ENCODE peak calls at places on chromosomes 2 and 18, in five cellular contexts. U is DMS153; Y is kidney tubule cell; P is CD8-positive, alpha-beta T cell; X is NCI-H526. M is an unnamed sample.
A peak's percentile ranks its signal among the peaks of the same experiment; 100 is the strongest.

GRCh38 chr18:79928563-79928960 is 22.9 kb downstream of the SLC66A2 start:
- DNase-seq in U (no peak), Y (no peak), X (no peak), P (no peak), M (no peak)

GRCh38 chr2:233799087-233799665 is 21.0 kb downstream of the MROH2A start:
- DNase-seq in P (peak; percentile 32), Y (no peak), X (no peak), U (no peak), M (no peak)

GRCh38 chr2:215904101-215904500 is 109.2 kb downstream of the MREG start:
- DNase-seq in X (no peak), U (no peak), Y (peak; percentile 90), P (no peak), M (peak; percentile 81)

GRCh38 chr18:78860117-78860516 is 119.5 kb upstream of the SALL3 start:
- DNase-seq in U (no peak), X (no peak), Y (no peak), P (no peak), M (no peak)

GRCh38 chr2:190267302-190267701 is 52.3 kb downstream of the HIBCH start:
- DNase-seq in X (no peak), U (no peak), Y (peak; percentile 81), P (no peak), M (peak; percentile 79)

GRCh38 chr2:230669386-230669935 is 43.2 kb upstream of the CAB39 start:
- DNase-seq in U (no peak), P (no peak), Y (no peak), X (no peak), M (no peak)

GRCh38 chr2:109189751-109190150 is 60.7 kb downstream of the SH3RF3 start:
- DNase-seq in P (no peak), Y (no peak), U (no peak), X (no peak), M (peak; percentile 46)

GRCh38 chr2:177598321-177598922 is 205.8 kb downstream of the AGPS start:
- DNase-seq in X (no peak), U (no peak), Y (no peak), P (no peak), M (peak; percentile 89)

GRCh38 chr2:18149660-18150246 is 271.3 kb downstream of the KCNS3 start:
- DNase-seq in P (no peak), Y (peak; percentile 56), X (peak; percentile 66), U (no peak), M (peak; percentile 67)

GRCh38 chr2:239234151-239234825 is 166.5 kb downstream of the HDAC4 start:
- DNase-seq in Y (no peak), X (no peak), P (no peak), U (no peak), M (no peak)

GRCh38 chr18:37566479-37567060 is 972 bp upstream of the CELF4 start:
- DNase-seq in U (peak; percentile 61), P (no peak), Y (no peak), X (peak; percentile 63), M (no peak)

GRCh38 chr2:1055014-1055595 is 104.5 kb downstream of the SNTG2 start:
- DNase-seq in X (no peak), P (no peak), U (no peak), Y (peak; percentile 92), M (peak; percentile 53)

GRCh38 chr2:25215232-25215631 is 46.9 kb upstream of the POMC start:
- DNase-seq in Y (no peak), X (no peak), P (no peak), U (no peak), M (peak; percentile 4)

GRCh38 chr2:146986161-146986560 is 858.7 kb upstream of the ACVR2A start:
- DNase-seq in P (no peak), X (no peak), Y (peak; percentile 66), U (no peak), M (peak; percentile 38)

GRCh38 chr2:238848941-238849853 is 1.3 kb downstream of the TWIST2 start:
- DNase-seq in Y (no peak), X (no peak), U (no peak), P (no peak), M (peak; percentile 55)

GRCh38 chr18:68763082-68763481 is 34.8 kb upstream of the CCDC102B start:
- DNase-seq in Y (peak; percentile 7), P (no peak), U (no peak), X (no peak), M (no peak)

GRCh38 chr18:68667121-68667520 is 47.8 kb downstream of the TMX3 start:
- DNase-seq in U (no peak), X (no peak), Y (no peak), P (no peak), M (peak; percentile 63)

GRCh38 chr18:54958711-54959625 is at the start of gene CCDC68:
- DNase-seq in U (no peak), Y (peak; percentile 57), X (peak; percentile 64), P (no peak), M (peak; percentile 76)

GRCh38 chr2:85584354-85584856 is at the start of gene VAMP5:
- DNase-seq in U (no peak), P (peak; percentile 59), Y (no peak), X (no peak), M (peak; percentile 27)

GRCh38 chr18:43620936-43621335 is 343.6 kb upstream of the SYT4 start:
- DNase-seq in U (peak; percentile 29), Y (peak; percentile 48), P (no peak), X (peak; percentile 26), M (peak; percentile 19)

GRCh38 chr2:217960351-217960750 is 42.4 kb downstream of the TNS1 start:
- DNase-seq in U (no peak), X (no peak), Y (no peak), P (no peak), M (no peak)

M was measured in fibroblast of villous mesenchyme.